ENCODE peak calls at places on chromosomes 13 and 19, in four cellular contexts. K, R, T and U are unnamed samples.

GRCh38 chr19:58381460-58382220 is 810 bp upstream of the ZNF837 start:
- DNase-seq in K (no peak), R (peak), T (no peak), U (no peak)

GRCh38 chr13:26558074-26558805 is 757 bp downstream of the WASF3 start:
- DNase-seq in K (no peak), R (peak), T (no peak), U (no peak)

GRCh38 chr19:796692-797527 is at the start of gene PTBP1:
- DNase-seq in K (peak), R (peak), T (peak), U (peak)

GRCh38 chr13:75417647-75418046 is 64.3 kb downstream of the TBC1D4 start:
- DNase-seq in K (no peak), R (no peak), T (no peak), U (no peak)

GRCh38 chr13:109348514-109349340 is 437.7 kb downstream of the IRS2 start:
- DNase-seq in K (no peak), R (no peak), T (no peak), U (no peak)

GRCh38 chr13:42107006-42107405 is 58.6 kb downstream of the DGKH start:
- DNase-seq in K (no peak), R (no peak), T (no peak), U (no peak)

GRCh38 chr13:106568225-106569003 is 477 bp upstream of the ARGLU1 start:
- DNase-seq in K (no peak), R (no peak), T (no peak), U (no peak)

GRCh38 chr13:96297360-96297759 is 207.5 kb downstream of the HS6ST3 start:
- DNase-seq in K (no peak), R (no peak), T (no peak), U (no peak)

GRCh38 chr13:100594731-100595130 is 6.1 kb upstream of the GGACT start:
- DNase-seq in K (no peak), R (no peak), T (no peak), U (no peak)

GRCh38 chr19:58471736-58472135 is 4.4 kb upstream of the ZNF446 start:
- DNase-seq in K (no peak), R (no peak), T (no peak), U (no peak)

GRCh38 chr13:20721454-20722357 is 18.2 kb downstream of the IL17D start:
- DNase-seq in K (peak), R (no peak), T (peak), U (no peak)

GRCh38 chr19:14347999-14348889 is 33.0 kb upstream of the ADGRE5 start:
- DNase-seq in K (peak), R (peak), T (no peak), U (peak)

GRCh38 chr19:4077800-4078683 is 11.3 kb upstream of the ZBTB7A start:
- DNase-seq in K (peak), R (peak), T (no peak), U (no peak)

GRCh38 chr19:13029893-13030292 is 34.6 kb downstream of the NFIX start:
- DNase-seq in K (no peak), R (no peak), T (no peak), U (no peak)

GRCh38 chr13:44576396-44577235 is 486 bp upstream of the TSC22D1 start:
- DNase-seq in K (no peak), R (no peak), T (no peak), U (no peak)

GRCh38 chr13:39536274-39536673 is 66.7 kb downstream of the LHFPL6 start:
- DNase-seq in K (no peak), R (no peak), T (no peak), U (no peak)

GRCh38 chr13:48121733-48122132 is 26.8 kb upstream of the MED4 start:
- DNase-seq in K (peak), R (no peak), T (no peak), U (no peak)

GRCh38 chr19:49887653-49888477 is 8.8 kb downstream of the IL4I1 start:
- DNase-seq in K (peak), R (peak), T (no peak), U (no peak)

GRCh38 chr19:30085394-30085793 is 143.4 kb downstream of the URI1 start:
- DNase-seq in K (no peak), R (peak), T (no peak), U (no peak)

GRCh38 chr19:37975596-37976515 is 68.8 kb downstream of the SIPA1L3 start:
- DNase-seq in K (no peak), R (no peak), T (no peak), U (no peak)

GRCh38 chr13:43042410-43042921 is 19.1 kb downstream of the DNAJC15 start:
- DNase-seq in K (no peak), R (no peak), T (no peak), U (no peak)

GRCh38 chr19:49502866-49503581 is 6.8 kb downstream of the RPS11 start:
- DNase-seq in K (peak), R (no peak), T (peak), U (no peak)

GRCh38 chr13:112112534-112113276 is 45.8 kb downstream of the SOX1 start:
- DNase-seq in K (no peak), R (no peak), T (no peak), U (no peak)

GRCh38 chr13:112114391-112114790 is 47.4 kb downstream of the SOX1 start:
- DNase-seq in K (no peak), R (no peak), T (no peak), U (no peak)

GRCh38 chr13:112113851-112114250 is 46.9 kb downstream of the SOX1 start:
- DNase-seq in K (no peak), R (no peak), T (no peak), U (no peak)

GRCh38 chr13:112115403-112116091 is 48.6 kb downstream of the SOX1 start:
- DNase-seq in K (no peak), R (no peak), T (no peak), U (no peak)

GRCh38 chr13:112113355-112113754 is 46.4 kb downstream of the SOX1 start:
- DNase-seq in K (no peak), R (no peak), T (no peak), U (no peak)
- TF ChIP-seq CTCF in K (no peak), R (no peak), T (no peak), U (no peak)

GRCh38 chr19:36972594-36972993 is 56.5 kb downstream of the ZNF568 start:
- DNase-seq in K (no peak), R (no peak), T (no peak), U (no peak)

GRCh38 chr19:36973844-36974195 is 57.7 kb downstream of the ZNF568 start:
- DNase-seq in K (no peak), R (no peak), T (no peak), U (no peak)

DNA sequence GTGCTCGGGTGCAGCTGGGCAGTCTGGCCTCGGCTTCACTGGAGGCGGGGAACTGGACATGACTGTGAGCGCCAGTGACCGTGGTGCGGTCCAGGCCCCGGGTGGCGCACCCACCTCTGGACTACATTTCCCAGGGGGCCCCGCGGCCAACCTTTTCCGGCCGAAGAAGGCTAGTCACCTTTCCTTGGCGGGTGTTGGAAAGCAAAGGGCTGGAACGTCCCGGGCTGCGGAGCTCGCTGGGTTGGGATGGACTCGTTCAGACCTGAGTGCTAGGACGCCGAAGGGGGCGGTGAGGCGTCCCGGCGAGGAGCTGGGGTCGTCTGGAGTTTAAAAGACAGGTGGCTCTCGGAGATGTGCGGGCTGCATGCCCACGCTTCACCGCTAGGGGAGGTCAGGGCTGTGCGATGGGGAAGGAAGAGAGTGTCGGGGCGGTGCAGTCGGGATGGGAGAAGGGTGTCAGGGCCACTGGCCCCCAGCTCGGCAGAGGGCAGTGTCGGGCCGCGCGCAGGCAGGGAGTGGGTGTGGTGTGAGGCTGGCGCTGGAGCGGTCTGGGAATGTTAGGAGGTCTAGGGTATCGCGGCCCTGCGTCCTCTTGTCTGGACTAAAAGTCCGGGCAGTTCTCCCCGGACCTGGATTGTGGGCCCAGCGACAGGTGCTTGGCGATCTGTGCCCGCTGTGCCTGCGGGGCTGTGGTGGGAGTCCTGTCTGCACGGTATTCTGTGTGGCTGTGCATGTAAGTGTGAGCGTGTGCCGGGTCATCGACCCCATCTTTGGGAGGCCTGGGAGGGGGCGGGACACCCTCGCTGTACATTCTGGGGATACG is 57.1 kb downstream of the ZNF568 start:
- DNase-seq in K (peak), R (peak), T (peak), U (peak)
- TF ChIP-seq CTCF in K (peak), R (peak), T (peak), U (peak)

DNA sequence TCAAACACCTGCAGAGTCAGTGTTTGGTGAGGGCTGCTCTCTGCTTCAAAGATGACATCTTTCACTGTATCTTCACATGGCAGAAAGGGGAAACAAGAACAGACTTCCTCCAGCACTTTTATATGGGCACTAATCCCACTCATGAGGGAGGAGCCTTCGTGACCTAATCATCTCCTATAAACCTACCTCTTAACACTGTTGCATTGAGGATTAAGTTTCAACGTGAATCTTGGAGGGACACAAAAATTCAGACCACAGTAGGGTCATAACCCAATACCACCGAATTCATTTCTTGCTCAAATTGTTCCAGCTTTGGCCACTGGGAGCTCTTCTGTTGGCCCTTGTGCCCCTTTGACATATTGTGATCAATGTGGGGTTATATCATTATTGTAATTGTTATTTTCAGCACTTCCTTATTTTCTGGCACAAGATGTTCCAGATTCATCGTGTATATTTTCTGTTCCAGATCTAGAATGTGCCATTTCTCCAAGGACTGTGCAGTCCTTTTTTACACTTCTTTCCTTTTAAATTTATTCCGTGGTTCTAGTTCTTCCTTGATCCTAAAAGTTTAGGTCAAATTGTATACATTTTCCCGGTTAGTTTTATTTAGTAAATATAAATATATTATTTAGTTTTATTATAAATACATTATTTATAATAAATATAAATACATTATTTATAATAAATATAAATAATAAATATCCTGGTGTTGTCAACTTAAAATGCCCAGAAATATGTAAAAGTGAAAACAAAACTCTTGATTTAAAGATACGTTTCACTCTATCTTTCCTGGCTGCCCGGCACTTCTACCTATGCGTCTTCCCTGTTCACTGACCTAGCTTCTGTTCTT is 35.5 kb upstream of the IGFL4 start:
- DNase-seq in K (no peak), R (no peak), T (no peak), U (no peak)
- TF ChIP-seq CTCF in K (no peak), R (no peak), T (peak), U (no peak)

GRCh38 chr13:52053460-52053859 is 29.0 kb downstream of the UTP14C start:
- DNase-seq in K (no peak), R (no peak), T (no peak), U (no peak)
- TF ChIP-seq CTCF in K (no peak), R (no peak), T (no peak), U (no peak)